ENCODE peak calls at places on chromosomes 4 and X, in four cellular contexts. T is OCI-LY7; C is ovary; S is CD8-positive, alpha-beta T cell. E is an unnamed sample.

GRCh38 chr4:48149971-48150370 is 15.9 kb upstream of the TXK start:
- DNase-seq in C (no peak), T (no peak), S (no peak), E (no peak)

GRCh38 chrX:147550217-147550616 is 361.5 kb upstream of the FMR1 start:
- DNase-seq in C (no peak), S (no peak), T (peak; percentile 4), E (no peak)

GRCh38 chr4:113979157-113979972 is at the start of gene ARSJ:
- DNase-seq in T (no peak), C (peak; percentile 74), S (no peak), E (no peak)

GRCh38 chrX:10245901-10246696 is 89.3 kb downstream of the CLCN4 start:
- DNase-seq in T (no peak), S (no peak), C (no peak), E (no peak)

GRCh38 chr4:153593166-153593565 is 90.9 kb upstream of the TLR2 start:
- DNase-seq in S (no peak), C (no peak), T (no peak), E (no peak)

GRCh38 chr4:185597532-185598188 is 62.4 kb upstream of the PDLIM3 start:
- DNase-seq in S (peak; percentile 22), C (peak; percentile 86), T (peak; percentile 78), E (peak; percentile 50)

GRCh38 chr4:6955261-6955911 is 45.8 kb downstream of the TBC1D14 start:
- DNase-seq in T (no peak), C (no peak), S (no peak), E (no peak)

GRCh38 chr4:14434483-14434882 is 567.8 kb upstream of the CPEB2 start:
- DNase-seq in S (no peak), T (no peak), C (no peak), E (no peak)

GRCh38 chr4:17781831-17782287 is 438 bp upstream of the FAM184B start:
- DNase-seq in T (no peak), C (no peak), S (no peak), E (no peak)

GRCh38 chrX:148265829-148266228 is 234.6 kb upstream of the AFF2 start:
- DNase-seq in T (no peak), C (no peak), S (no peak), E (no peak)

GRCh38 chr4:68147079-68147478 is 17.4 kb upstream of the TMPRSS11F start:
- DNase-seq in T (no peak), C (no peak), S (no peak), E (no peak)

GRCh38 chr4:56241500-56241899 is 145.8 kb downstream of the AASDH start:
- DNase-seq in T (no peak), S (no peak), C (no peak), E (no peak)

GRCh38 chr4:143617994-143618679 is 82.3 kb downstream of the FREM3 start:
- DNase-seq in T (no peak), C (no peak), S (no peak), E (no peak)

GRCh38 chr4:159639924-159640323 is 537.0 kb downstream of the RAPGEF2 start:
- DNase-seq in S (no peak), T (no peak), C (no peak), E (no peak)

GRCh38 chr4:102734116-102734515 is 26.7 kb downstream of the MANBA start:
- DNase-seq in S (no peak), T (no peak), C (no peak), E (no peak)

GRCh38 chrX:20571611-20572010 is 304.9 kb upstream of the RPS6KA3 start:
- DNase-seq in T (no peak), S (no peak), C (no peak), E (no peak)

GRCh38 chr4:108533245-108533844 is 87.0 kb upstream of the RPL34 start:
- DNase-seq in T (no peak), C (no peak), S (no peak), E (no peak)

GRCh38 chr4:125432078-125432477 is 117.3 kb downstream of the FAT4 start:
- DNase-seq in S (no peak), C (no peak), T (no peak), E (peak; percentile 48)

GRCh38 chr4:101944649-101945048 is 154.1 kb downstream of the BANK1 start:
- DNase-seq in S (no peak), T (no peak), C (no peak), E (no peak)

GRCh38 chr4:4437798-4438470 is 51.0 kb downstream of the NSG1 start:
- DNase-seq in C (no peak), T (no peak), S (no peak), E (no peak)
- H3K4me3 ChIP-seq in C (no peak overlapping the region), T (no peak overlapping the region), S (no peak overlapping the region), E (no peak overlapping the region)

DNA sequence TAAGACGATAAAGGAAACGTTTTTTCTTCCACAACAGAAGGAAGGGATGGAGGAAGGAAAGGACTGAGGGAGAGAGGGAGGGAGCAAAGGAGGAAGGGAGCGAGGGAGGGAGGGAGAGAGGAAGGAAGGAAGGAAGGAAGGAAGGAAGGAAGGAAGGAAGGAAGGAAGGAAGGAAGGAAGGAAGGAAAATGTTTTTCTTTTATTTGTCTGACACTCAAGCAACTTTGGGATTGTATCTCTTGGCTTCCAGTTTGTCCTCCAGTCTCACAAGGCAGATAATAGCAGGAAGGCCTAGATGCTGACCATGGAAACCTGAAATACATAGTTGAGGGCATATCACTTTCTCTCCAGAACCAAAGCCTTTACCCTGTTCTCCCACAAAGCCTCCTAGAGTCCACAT is 226.7 kb downstream of the ZNF674 start:
- DNase-seq in T (no peak), C (no peak), S (no peak), E (no peak)
- H3K4me1 ChIP-seq in T (no peaks in the 10 kb centered on the region), C (no peaks in the 10 kb centered on the region), S (peaks cover 19% of the 10 kb centered on the region), E (no peaks in the 10 kb centered on the region)

DNA sequence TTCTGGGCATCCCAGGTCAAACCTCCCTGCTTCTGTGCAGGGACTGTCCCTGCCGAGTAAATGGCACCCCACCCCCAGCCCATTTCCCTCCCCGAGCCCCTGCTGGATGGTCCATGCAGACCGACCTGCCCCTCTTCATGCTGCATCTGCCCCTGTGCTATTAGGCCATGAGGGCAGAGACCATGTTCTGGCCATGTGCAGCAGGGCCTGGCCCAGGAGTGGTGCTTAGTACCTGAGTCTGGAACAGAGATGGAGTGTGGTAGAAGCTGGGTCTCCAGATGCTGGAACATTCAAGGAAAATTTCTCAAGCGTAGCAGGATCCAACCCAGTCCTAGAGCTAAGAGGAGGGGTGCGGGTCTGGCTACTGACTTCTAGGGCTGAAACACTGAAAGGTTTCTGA is 15.3 kb upstream of the UBA1 start:
- DNase-seq in C (no peak), T (no peak), S (no peak), E (no peak)
- H3K27ac ChIP-seq in C (no peak overlapping the region), T (no peak overlapping the region), S (no peak overlapping the region), E (no peak overlapping the region)

DNA sequence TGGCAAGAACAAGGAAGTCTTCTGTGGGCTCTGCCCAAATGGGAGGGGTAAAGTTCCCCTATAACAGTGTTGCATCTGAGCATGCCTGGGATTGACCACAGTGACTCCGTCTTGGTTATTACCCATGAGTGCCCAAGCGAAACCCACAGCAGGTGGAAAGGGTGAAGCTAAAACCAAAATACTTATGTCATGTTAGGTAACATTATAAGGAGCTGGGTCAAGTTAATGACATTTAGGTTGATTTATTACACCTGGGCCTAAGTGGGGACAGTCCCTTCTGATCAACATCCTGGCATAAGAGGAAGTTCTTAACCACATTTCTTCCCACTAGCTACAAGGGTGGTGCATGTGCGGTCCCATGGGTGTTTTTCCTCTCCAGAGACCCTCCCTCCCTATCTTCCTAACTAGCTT is 1.3 kb upstream of the ZNF732 start:
- DNase-seq in S (no peak), C (no peak), T (peak; percentile 99), E (no peak)
- H3K4me3 ChIP-seq in S (no peak overlapping the region), C (no peak overlapping the region), T (peak overlapping the region; percentile 46), E (no peak overlapping the region)

DNA sequence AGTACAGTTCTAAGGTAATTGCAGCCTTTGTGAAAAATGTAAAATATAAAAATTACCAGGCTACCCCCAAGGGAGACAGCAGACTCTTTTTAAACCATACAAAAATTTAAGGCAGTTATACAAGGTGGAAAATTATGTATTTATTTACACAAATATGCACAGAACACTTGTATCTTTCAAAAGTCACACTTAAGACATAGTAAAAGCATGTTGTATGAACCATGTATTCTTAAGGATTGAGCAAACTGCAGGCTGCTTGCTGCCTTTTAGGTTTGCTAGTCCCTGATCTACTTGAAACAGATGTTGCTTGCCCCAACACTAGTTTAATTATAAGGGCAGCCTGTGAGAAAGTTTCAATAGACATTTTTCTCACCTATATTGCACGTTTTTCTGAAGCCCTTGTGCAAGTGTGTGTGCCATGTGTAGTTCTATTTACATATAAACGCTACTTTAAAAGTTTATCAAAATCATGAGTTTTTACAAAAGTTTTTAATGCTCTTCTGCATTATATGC is 72.8 kb downstream of the PRSS12 start:
- DNase-seq in C (no peak), S (no peak), T (peak; percentile 23), E (no peak)
- H3K4me1 ChIP-seq in C (peaks cover 3% of the 10 kb centered on the region), S (peaks cover 29% of the 10 kb centered on the region), T (peaks cover 54% of the 10 kb centered on the region), E (no peaks in the 10 kb centered on the region)

GRCh38 chrX:30693999-30694650 is 40.9 kb downstream of the GK start:
- DNase-seq in S (no peak), T (no peak), C (no peak), E (no peak)

GRCh38 chrX:30689116-30689515 is 35.9 kb downstream of the GK start:
- DNase-seq in C (no peak), S (no peak), T (no peak), E (no peak)

DNA sequence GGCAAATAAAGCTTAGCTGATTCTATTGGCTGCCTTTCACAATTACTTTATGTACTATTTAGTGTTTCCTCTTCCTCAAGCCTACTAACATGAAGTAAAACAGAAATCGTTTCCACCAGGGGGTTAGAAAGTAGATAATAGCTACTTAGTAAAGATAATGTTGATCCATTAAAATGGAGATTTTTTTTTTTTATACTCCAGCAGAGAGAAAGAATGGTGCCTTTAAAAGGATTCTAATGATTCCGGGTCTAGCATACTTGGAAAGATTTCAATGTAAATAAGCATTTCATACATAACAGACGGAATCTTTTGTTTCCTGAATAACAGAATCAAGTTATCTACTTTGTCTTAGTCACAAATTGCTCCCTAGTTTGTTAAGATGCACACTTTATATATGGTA is 37.1 kb downstream of the GK start:
- DNase-seq in C (no peak), S (no peak), T (no peak), E (no peak)
- H3K27ac ChIP-seq in C (no peak overlapping the region), S (no peak overlapping the region), T (no peak overlapping the region), E (no peak overlapping the region)